ENCODE peak calls at places on chromosomes 4 and X, in four cellular contexts. One of them, this sample, is unnamed.

GRCh38 chr4:5563856-5564255 is 144.5 kb downstream of the EVC2 start:
- DNase-seq in tibial artery: no peak
- DNase-seq in choroid plexus epithelial cell: no peak
- DNase-seq in stomach: no peak
- DNase-seq in this sample: no peak

GRCh38 chr4:112747035-112747434 is 110.1 kb downstream of the LARP7 start:
- DNase-seq in tibial artery: no peak
- DNase-seq in choroid plexus epithelial cell: no peak
- DNase-seq in stomach: no peak
- DNase-seq in this sample: no peak

GRCh38 chr4:4856071-4857000 is 3.1 kb upstream of the MSX1 start:
- DNase-seq in tibial artery: no peak
- DNase-seq in choroid plexus epithelial cell: no peak
- DNase-seq in stomach: no peak
- DNase-seq in this sample: no peak

GRCh38 chr4:23717528-23718248 is 172.2 kb downstream of the PPARGC1A start:
- DNase-seq in tibial artery: no peak
- DNase-seq in choroid plexus epithelial cell: peak
- DNase-seq in stomach: no peak
- DNase-seq in this sample: peak

GRCh38 chrX:134718329-134719317 is 60.4 kb upstream of the PLAC1 start:
- DNase-seq in tibial artery: peak
- DNase-seq in choroid plexus epithelial cell: peak
- DNase-seq in stomach: peak
- DNase-seq in this sample: peak

GRCh38 chr4:185896832-185897475 is 85.0 kb upstream of the SORBS2 start:
- DNase-seq in tibial artery: no peak
- DNase-seq in choroid plexus epithelial cell: no peak
- DNase-seq in stomach: no peak
- DNase-seq in this sample: no peak

GRCh38 chrX:34877451-34877850 is 65.1 kb upstream of the FAM47B start:
- DNase-seq in tibial artery: no peak
- DNase-seq in choroid plexus epithelial cell: peak
- DNase-seq in stomach: no peak
- DNase-seq in this sample: no peak

GRCh38 chr4:110055014-110055768 is 142.5 kb downstream of the EGF start:
- DNase-seq in tibial artery: no peak
- DNase-seq in choroid plexus epithelial cell: peak
- DNase-seq in stomach: no peak
- DNase-seq in this sample: no peak

GRCh38 chrX:119228506-119229290 is 7.4 kb upstream of the PGRMC1 start:
- DNase-seq in tibial artery: no peak
- DNase-seq in choroid plexus epithelial cell: peak
- DNase-seq in stomach: no peak
- DNase-seq in this sample: peak

GRCh38 chrX:136767104-136767941 is 13.4 kb downstream of the ARHGEF6 start:
- DNase-seq in tibial artery: peak
- DNase-seq in choroid plexus epithelial cell: peak
- DNase-seq in stomach: peak
- DNase-seq in this sample: peak

GRCh38 chrX:23332888-23333821 is 1.5 kb upstream of the PTCHD1 start:
- DNase-seq in tibial artery: no peak
- DNase-seq in choroid plexus epithelial cell: no peak
- DNase-seq in stomach: no peak
- DNase-seq in this sample: no peak

GRCh38 chr4:13171292-13172057 is 312.7 kb downstream of the RAB28 start:
- DNase-seq in tibial artery: no peak
- DNase-seq in choroid plexus epithelial cell: no peak
- DNase-seq in stomach: no peak
- DNase-seq in this sample: no peak

GRCh38 chr4:41881931-41882621 is 53.2 kb upstream of the TMEM33 start:
- DNase-seq in tibial artery: no peak
- DNase-seq in choroid plexus epithelial cell: no peak
- DNase-seq in stomach: no peak
- DNase-seq in this sample: no peak

GRCh38 chrX:43836435-43837184 is 45.6 kb downstream of the MAOB start:
- DNase-seq in tibial artery: no peak
- DNase-seq in choroid plexus epithelial cell: peak
- DNase-seq in stomach: no peak
- DNase-seq in this sample: peak

GRCh38 chr4:742742-743311 is 37.2 kb downstream of the PCGF3 start:
- DNase-seq in tibial artery: no peak
- DNase-seq in choroid plexus epithelial cell: peak
- DNase-seq in stomach: peak
- DNase-seq in this sample: peak

GRCh38 chr4:153439831-153440230 is 26.3 kb upstream of the TMEM131L start:
- DNase-seq in tibial artery: no peak
- DNase-seq in choroid plexus epithelial cell: no peak
- DNase-seq in stomach: no peak
- DNase-seq in this sample: no peak

GRCh38 chr4:987689-988513 is 1.1 kb downstream of the IDUA start:
- DNase-seq in tibial artery: no peak
- DNase-seq in choroid plexus epithelial cell: no peak
- DNase-seq in stomach: no peak
- DNase-seq in this sample: no peak

GRCh38 chr4:39043697-39044363 is 11.6 kb upstream of the TMEM156 start:
- DNase-seq in tibial artery: no peak
- DNase-seq in choroid plexus epithelial cell: peak
- DNase-seq in stomach: no peak
- DNase-seq in this sample: no peak

GRCh38 chrX:111361751-111362150 is 50.2 kb downstream of the DCX start:
- DNase-seq in tibial artery: no peak
- DNase-seq in choroid plexus epithelial cell: no peak
- DNase-seq in stomach: no peak
- DNase-seq in this sample: no peak

GRCh38 chr4:53476232-53477037 is 99.0 kb downstream of the FIP1L1 start:
- DNase-seq in tibial artery: peak
- DNase-seq in choroid plexus epithelial cell: peak
- DNase-seq in stomach: no peak
- DNase-seq in this sample: peak

This sample was measured in fibroblast of villous mesenchyme.